ENCODE peak calls at places on chromosome 19, in five cellular contexts. G is endodermal cell, O is cardiac muscle cell, S is thoracic aorta, E is stomach. T is an unnamed sample.

GRCh38 chr19:49592486-49593232 is 1.7 kb downstream of the PRR12 start:
- DNase-seq in G (peak; percentile 83), O (peak; percentile 38), E (no peak), S (no peak), T (peak; percentile 69)

GRCh38 chr19:47005873-47006272 is 13.8 kb upstream of the NPAS1 start:
- DNase-seq in E (no peak), O (no peak), G (peak; percentile 69), S (no peak), T (peak; percentile 47)

GRCh38 chr19:7850429-7850819 is 20.4 kb downstream of the EVI5L start:
- DNase-seq in O (peak; percentile 82), S (no peak), E (no peak), G (no peak), T (no peak)

GRCh38 chr19:21901861-21902260 is 65.9 kb upstream of the ZNF43 start:
- DNase-seq in E (no peak), G (no peak), S (no peak), O (no peak), T (no peak)

GRCh38 chr19:39264306-39265290 is 3.6 kb upstream of the IFNL2 start:
- DNase-seq in O (peak; percentile 48), S (no peak), E (no peak), G (peak; percentile 81), T (peak; percentile 54)

GRCh38 chr19:2345794-2346663 is 14.0 kb upstream of the TMPRSS9 start:
- DNase-seq in S (no peak), G (no peak), E (peak; percentile 80), O (no peak), T (no peak)

GRCh38 chr19:41694831-41695635 is 7.0 kb upstream of the CEACAM7 start:
- DNase-seq in S (no peak), G (no peak), O (no peak), E (no peak), T (no peak)

GRCh38 chr19:11296264-11296663 is 304 bp downstream of the TSPAN16 start:
- DNase-seq in O (no peak), S (no peak), G (no peak), E (no peak), T (no peak)

GRCh38 chr19:34269968-34270621 is 15.7 kb downstream of the GARRE1 start:
- DNase-seq in S (peak; percentile 16), G (peak; percentile 73), O (no peak), E (peak; percentile 40), T (peak; percentile 98)

GRCh38 chr19:41226053-41226873 is 7.2 kb downstream of the AXL start:
- DNase-seq in O (peak; percentile 63), E (peak; percentile 62), G (peak; percentile 87), S (peak; percentile 34), T (peak; percentile 76)

GRCh38 chr19:23699521-23699860 is 12.5 kb upstream of the ZNF675 start:
- DNase-seq in E (no peak), S (no peak), O (no peak), G (no peak), T (peak; percentile 36)

GRCh38 chr19:49579193-49579592 is 1.2 kb downstream of the NOSIP start:
- DNase-seq in E (no peak), O (no peak), G (no peak), S (no peak), T (no peak)

GRCh38 chr19:13849991-13850909 is 26.7 kb upstream of the NANOS3 start:
- DNase-seq in G (peak; percentile 91), O (peak; percentile 56), E (peak; percentile 88), S (no peak), T (peak; percentile 88)

GRCh38 chr19:55352040-55352439 is 2.5 kb downstream of the COX6B2 start:
- DNase-seq in G (no peak), O (no peak), E (no peak), S (no peak), T (no peak)

GRCh38 chr19:55348317-55349034 is 6.0 kb downstream of the COX6B2 start:
- DNase-seq in E (no peak), G (peak; percentile 81), S (no peak), O (peak; percentile 31), T (peak; percentile 83)

GRCh38 chr19:55352746-55353145 is 1.8 kb downstream of the COX6B2 start:
- DNase-seq in O (no peak), S (no peak), E (no peak), G (no peak), T (no peak)

GRCh38 chr19:55353356-55353802 is 1.1 kb downstream of the COX6B2 start:
- DNase-seq in G (no peak), E (no peak), S (no peak), O (no peak), T (no peak)

DNA sequence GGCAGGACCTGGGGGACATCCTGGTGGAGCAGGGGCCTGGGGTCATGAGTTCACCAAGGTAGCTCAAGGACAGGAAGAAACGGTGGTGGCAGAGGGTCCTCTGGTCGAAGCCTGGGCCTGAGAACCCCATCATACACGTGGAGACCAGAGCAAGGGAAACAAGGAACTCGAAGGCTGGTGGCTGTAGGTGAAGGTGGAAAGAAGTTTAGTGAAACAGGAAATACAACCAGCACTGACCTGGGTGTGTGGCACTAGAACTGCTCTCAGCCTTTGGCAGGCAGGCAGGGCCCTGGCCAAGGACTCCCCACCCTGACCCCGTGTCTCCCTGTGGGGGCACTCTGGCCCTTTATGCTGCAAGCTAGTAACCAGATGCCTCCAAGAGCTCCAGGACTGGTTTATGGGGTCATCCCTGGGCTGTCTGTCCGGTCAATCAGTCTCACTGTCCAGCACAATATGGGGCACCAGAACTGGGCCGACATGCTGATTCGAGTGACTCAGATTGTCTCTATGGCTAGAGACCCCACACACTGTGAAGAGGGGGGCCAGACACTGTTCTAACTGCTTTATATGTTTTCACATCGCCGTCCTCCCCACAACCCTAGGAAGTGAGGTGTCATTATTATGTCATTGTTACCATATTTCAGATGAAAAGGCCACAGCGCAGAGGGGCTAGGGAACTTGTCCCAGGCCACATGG is 3.8 kb downstream of the COX6B2 start:
- DNase-seq in O (no peak), S (no peak), E (no peak), G (peak; percentile 41), T (no peak)
- H3K27me3 ChIP-seq in O (peaks cover 45% of the 10 kb centered on the region), S (peaks cover 6% of the 10 kb centered on the region), E (peaks cover 27% of the 10 kb centered on the region), G (peaks cover 45% of the 10 kb centered on the region), T (peaks cover 16% of the 10 kb centered on the region)

GRCh38 chr19:3405261-3405653 is 38.9 kb downstream of the NFIC start:
- DNase-seq in S (no peak), O (no peak), G (no peak), E (no peak), T (no peak)
- H3K4me1 ChIP-seq in S (peaks cover 14% of the 10 kb centered on the region), O (peaks cover 33% of the 10 kb centered on the region), G (no peaks in the 10 kb centered on the region), E (peaks cover 82% of the 10 kb centered on the region), T (no peaks in the 10 kb centered on the region)

GRCh38 chr19:32309711-32310390 is 35.6 kb upstream of the ZNF507 start:
- DNase-seq in S (no peak), G (no peak), O (no peak), E (no peak), T (no peak)
- H3K27me3 ChIP-seq in S (no peaks in the 10 kb centered on the region), G (no peaks in the 10 kb centered on the region), O (no peaks in the 10 kb centered on the region), E (no peaks in the 10 kb centered on the region), T (no peaks in the 10 kb centered on the region)

GRCh38 chr19:28578208-28578607 is 634.7 kb downstream of the UQCRFS1 start:
- DNase-seq in S (no peak), G (no peak), O (no peak), E (no peak), T (no peak)
- H3K4me1 ChIP-seq in S (no peaks in the 10 kb centered on the region), G (no peaks in the 10 kb centered on the region), O (no peaks in the 10 kb centered on the region), E (no peaks in the 10 kb centered on the region), T (peaks cover 7% of the 10 kb centered on the region)

GRCh38 chr19:17795495-17795856 is 538 bp downstream of the B3GNT3 start:
- DNase-seq in G (no peak), S (no peak), E (no peak), O (no peak), T (no peak)
- H3K27me3 ChIP-seq in G (peaks cover 23% of the 10 kb centered on the region), S (peaks cover 5% of the 10 kb centered on the region), E (peaks cover 8% of the 10 kb centered on the region), O (peaks cover 48% of the 10 kb centered on the region), T (no peaks in the 10 kb centered on the region)

GRCh38 chr19:6074709-6075403 is 35.4 kb downstream of the RFX2 start:
- DNase-seq in G (no peak), S (no peak), O (no peak), E (no peak), T (no peak)
- H3K4me1 ChIP-seq in G (no peaks in the 10 kb centered on the region), S (peaks cover 24% of the 10 kb centered on the region), O (no peaks in the 10 kb centered on the region), E (peaks cover 3% of the 10 kb centered on the region), T (no peaks in the 10 kb centered on the region)

T was measured in mesendoderm.